ENCODE peak calls at places on chromosomes 6 and 20, in five cellular contexts. Z is endothelial cell, B is GM03348, P is cardiac muscle cell, L is iris pigment epithelial cell. F is an unnamed sample.

GRCh38 chr6:145569140-145569539 is 166.2 kb downstream of the EPM2A start:
- DNase-seq in B (no peak), L (peak), Z (no peak), P (no peak), F (no peak)

GRCh38 chr20:47546184-47547033 is 44.7 kb downstream of the NCOA3 start:
- DNase-seq in B (peak), Z (no peak), P (peak), L (peak), F (no peak)

GRCh38 chr20:61725966-61726365 is 339.7 kb downstream of the TAF4 start:
- DNase-seq in B (no peak), L (no peak), Z (no peak), P (no peak), F (no peak)

GRCh38 chr6:155026366-155027045 is 31.4 kb downstream of the TIAM2 start:
- DNase-seq in L (peak), Z (no peak), B (peak), P (peak), F (no peak)

GRCh38 chr20:15976047-15976731 is 597.1 kb downstream of the KIF16B start:
- DNase-seq in B (no peak), P (no peak), Z (no peak), L (no peak), F (peak)

GRCh38 chr20:49964964-49965780 is 17.6 kb upstream of the SNAI1 start:
- DNase-seq in Z (peak), L (peak), P (peak), B (no peak), F (peak)

GRCh38 chr6:130364224-130364780 is 1.5 kb upstream of the TMEM200A start:
- DNase-seq in Z (no peak), B (no peak), P (no peak), L (no peak), F (no peak)

GRCh38 chr6:110191477-110191876 is 11.2 kb downstream of the CDC40 start:
- DNase-seq in B (no peak), P (no peak), Z (no peak), L (no peak), F (no peak)

GRCh38 chr20:56697476-56697875 is 68.4 kb downstream of the TFAP2C start:
- DNase-seq in P (no peak), Z (no peak), L (no peak), B (no peak), F (no peak)

GRCh38 chr6:33799714-33800113 is 4.1 kb downstream of the MLN start:
- DNase-seq in P (no peak), B (peak), Z (no peak), L (no peak), F (no peak)

GRCh38 chr20:63099426-63100267 is 92.9 kb upstream of the BHLHE23 start:
- DNase-seq in B (no peak), Z (no peak), L (no peak), P (no peak), F (peak)

GRCh38 chr6:154613137-154613676 is 102.7 kb upstream of the CNKSR3 start:
- DNase-seq in B (peak), L (peak), Z (no peak), P (peak), F (no peak)

GRCh38 chr6:69005194-69005593 is 370.1 kb downstream of the ADGRB3 start:
- DNase-seq in L (peak), P (no peak), B (no peak), Z (no peak), F (no peak)

GRCh38 chr20:57589728-57590484 is 29.0 kb downstream of the PCK1 start:
- DNase-seq in B (no peak), L (no peak), P (no peak), Z (no peak), F (no peak)

GRCh38 chr20:44218441-44218840 is 7.9 kb upstream of the OSER1 start:
- DNase-seq in B (no peak), P (no peak), L (no peak), Z (no peak), F (no peak)

GRCh38 chr20:63049561-63050221 is 42.9 kb upstream of the BHLHE23 start:
- DNase-seq in L (no peak), P (no peak), Z (no peak), B (no peak), F (no peak)

GRCh38 chr20:34083137-34083536 is 28.9 kb downstream of the EIF2S2 start:
- DNase-seq in P (peak), L (peak), B (peak), Z (no peak), F (no peak)

GRCh38 chr20:38084425-38084951 is 50.9 kb downstream of the RPRD1B start:
- DNase-seq in Z (no peak), P (peak), B (peak), L (peak), F (no peak)

GRCh38 chr6:14658909-14659561 is 541.5 kb downstream of the CD83 start:
- DNase-seq in Z (no peak), P (peak), B (peak), L (no peak), F (no peak)

GRCh38 chr6:3455490-3456394 is 1.1 kb downstream of the SLC22A23 start:
- DNase-seq in P (no peak), B (peak), L (peak), Z (peak), F (peak)

GRCh38 chr6:36241728-36242127 is 28.1 kb upstream of the PNPLA1 start:
- DNase-seq in P (peak), Z (no peak), B (peak), L (no peak), F (no peak)

GRCh38 chr6:3261921-3262320 is 3.2 kb downstream of the PSMG4 start:
- DNase-seq in B (no peak), Z (no peak), P (no peak), L (no peak), F (peak)

GRCh38 chr6:33613146-33613793 is 7.9 kb upstream of the ITPR3 start:
- DNase-seq in L (peak), B (peak), Z (no peak), P (peak), F (no peak)

GRCh38 chr20:63753381-63753780 is 13.8 kb downstream of the SLC2A4RG start:
- DNase-seq in P (no peak), B (no peak), L (no peak), Z (no peak), F (no peak)

GRCh38 chr6:4687989-4688947 is 87.9 kb upstream of the CDYL start:
- DNase-seq in L (peak), Z (no peak), P (peak), B (peak), F (no peak)

GRCh38 chr20:63968928-63969760 is 586 bp downstream of the ZNF512B start:
- DNase-seq in L (no peak), P (no peak), Z (peak), B (peak), F (peak)

GRCh38 chr6:7785243-7785941 is 59.5 kb downstream of the BMP6 start:
- DNase-seq in Z (no peak), P (no peak), B (no peak), L (no peak), F (no peak)

GRCh38 chr6:37339911-37340638 is 13.7 kb upstream of the RNF8 start:
- DNase-seq in B (no peak), P (no peak), Z (no peak), L (peak), F (no peak)

GRCh38 chr6:47404436-47404835 is 73.2 kb upstream of the CD2AP start:
- DNase-seq in P (no peak), L (no peak), B (no peak), Z (no peak), F (no peak)

GRCh38 chr6:120056085-120056484 is 706.5 kb upstream of the MAN1A1 start:
- DNase-seq in P (no peak), Z (no peak), L (no peak), B (no peak), F (no peak)

GRCh38 chr6:122839906-122840305 is 50.8 kb downstream of the SMPDL3A start:
- DNase-seq in B (no peak), L (no peak), Z (no peak), P (no peak), F (no peak)

GRCh38 chr6:46526607-46527006 is 35.4 kb upstream of the RCAN2 start:
- DNase-seq in Z (no peak), L (no peak), P (no peak), B (no peak), F (no peak)

GRCh38 chr6:166435574-166435973 is 52.8 kb upstream of the MPC1 start:
- DNase-seq in L (no peak), P (no peak), B (no peak), Z (no peak), F (no peak)

GRCh38 chr6:79277109-79277508 is 42.6 kb upstream of the HMGN3 start:
- DNase-seq in Z (no peak), B (peak), L (peak), P (peak), F (no peak)